ENCODE peak calls at places on chromosomes 12 and 14, in seven cellular contexts. B is HFF-Myc, R is GM10248, A is EH, S is germinal center, O is psoas muscle, P is RPMI8226. J is an unnamed sample.

GRCh38 chr14:65222434-65222833 is 120.1 kb upstream of the MAX start:
- DNase-seq in B (no peak), R (peak; percentile 68), A (peak; percentile 68), S (peak; percentile 64), O (peak; percentile 41), P (peak; percentile 45), J (peak; percentile 27)

GRCh38 chr14:82398313-82398712 is 864.7 kb upstream of the SEL1L start:
- DNase-seq in B (no peak), R (no peak), A (no peak), S (no peak), O (no peak), P (no peak), J (no peak)

GRCh38 chr14:105201928-105202513 is 20.9 kb upstream of the NUDT14 start:
- DNase-seq in B (no peak), R (peak; percentile 69), A (no peak), S (no peak), O (no peak), P (no peak), J (no peak)

GRCh38 chr14:68894802-68895201 is 84.3 kb downstream of the ACTN1 start:
- DNase-seq in B (no peak), R (no peak), A (peak; percentile 64), S (no peak), O (no peak), P (no peak), J (no peak)

GRCh38 chr12:18576104-18576622 is 161.6 kb downstream of the PLCZ1 start:
- DNase-seq in B (no peak), R (no peak), A (peak; percentile 22), S (no peak), O (no peak), P (no peak), J (no peak)

GRCh38 chr14:64755661-64756265 is 51.5 kb downstream of the PLEKHG3 start:
- DNase-seq in B (no peak), R (no peak), A (peak; percentile 77), S (no peak), O (no peak), P (peak; percentile 76), J (no peak)

GRCh38 chr12:113208041-113208934 is 13.0 kb upstream of the TPCN1 start:
- DNase-seq in B (peak; percentile 72), R (peak; percentile 84), A (peak; percentile 74), S (peak; percentile 71), O (no peak), P (peak; percentile 93), J (no peak)

GRCh38 chr14:51677276-51677675 is 25.6 kb downstream of the FRMD6 start:
- DNase-seq in B (peak; percentile 30), R (no peak), A (peak; percentile 72), S (no peak), O (no peak), P (no peak), J (no peak)

GRCh38 chr14:60349663-60350365 is 100.8 kb downstream of the PPM1A start:
- DNase-seq in B (no peak), R (peak; percentile 54), A (peak; percentile 57), S (peak; percentile 59), O (no peak), P (peak; percentile 51), J (peak; percentile 29)

GRCh38 chr12:21296751-21297406 is 37.8 kb downstream of the SLCO1A2 start:
- DNase-seq in B (peak; percentile 1), R (peak; percentile 10), A (peak; percentile 40), S (peak; percentile 5), O (no peak), P (peak; percentile 14), J (no peak)

GRCh38 chr12:95836185-95836609 is 22.6 kb upstream of the SNRPF start:
- DNase-seq in B (peak; percentile 22), R (no peak), A (peak; percentile 67), S (no peak), O (no peak), P (no peak), J (no peak)

GRCh38 chr12:116697305-116698130 is 40.4 kb downstream of the SPRING1 start:
- DNase-seq in B (no peak), R (peak; percentile 57), A (peak; percentile 32), S (no peak), O (no peak), P (peak; percentile 68), J (no peak)

GRCh38 chr14:91873476-91874265 is 6.3 kb upstream of the TC2N start:
- DNase-seq in B (no peak), R (peak; percentile 63), A (no peak), S (peak; percentile 73), O (no peak), P (peak; percentile 41), J (no peak)

GRCh38 chr14:60396718-60397343 is 89.0 kb downstream of the C14orf39 start:
- DNase-seq in B (no peak), R (no peak), A (peak; percentile 37), S (no peak), O (no peak), P (no peak), J (no peak)

GRCh38 chr12:119262388-119262787 is 72.1 kb upstream of the CCDC60 start:
- DNase-seq in B (no peak), R (no peak), A (no peak), S (no peak), O (no peak), P (no peak), J (no peak)

GRCh38 chr12:774051-774614 is 21.8 kb downstream of the WNK1 start:
- DNase-seq in B (no peak), R (no peak), A (no peak), S (no peak), O (no peak), P (no peak), J (no peak)

GRCh38 chr12:52741378-52742195 is 35.6 kb downstream of the KRT76 start:
- DNase-seq in B (peak; percentile 31), R (peak; percentile 57), A (peak; percentile 67), S (peak; percentile 33), O (peak; percentile 26), P (peak; percentile 81), J (no peak)

GRCh38 chr12:51960890-51961289 is 9.4 kb downstream of the ACVR1B start:
- DNase-seq in B (no peak), R (no peak), A (no peak), S (no peak), O (no peak), P (no peak), J (no peak)

GRCh38 chr14:22296722-22297121 is 292.3 kb downstream of the DAD1 start:
- DNase-seq in B (peak; percentile 36), R (no peak), A (peak; percentile 67), S (no peak), O (no peak), P (no peak), J (no peak)

GRCh38 chr12:46830731-46831334 is 5.0 kb upstream of the SLC38A4 start:
- DNase-seq in B (no peak), R (no peak), A (no peak), S (no peak), O (no peak), P (no peak), J (no peak)

GRCh38 chr12:2160043-2160442 is 107.3 kb downstream of the CACNA1C start:
- DNase-seq in B (no peak), R (no peak), A (peak; percentile 40), S (no peak), O (no peak), P (no peak), J (no peak)

GRCh38 chr14:91038439-91038838 is 22.0 kb downstream of the RPS6KA5 start:
- DNase-seq in B (no peak), R (no peak), A (no peak), S (no peak), O (peak; percentile 41), P (no peak), J (no peak)

GRCh38 chr12:92991134-92991533 is 62.0 kb upstream of the EEA1 start:
- DNase-seq in B (no peak), R (no peak), A (no peak), S (no peak), O (no peak), P (no peak), J (no peak)

GRCh38 chr12:64390275-64390851 is at the start of gene C12orf56:
- DNase-seq in B (no peak), R (no peak), A (peak; percentile 47), S (no peak), O (peak; percentile 16), P (no peak), J (no peak)

GRCh38 chr12:113186033-113186365 is 478 bp downstream of the RITA1 start:
- DNase-seq in B (no peak), R (no peak), A (no peak), S (no peak), O (no peak), P (peak; percentile 43), J (no peak)

GRCh38 chr14:50839048-50839447 is 8.1 kb upstream of the NIN start:
- DNase-seq in B (no peak), R (no peak), A (peak; percentile 45), S (no peak), O (no peak), P (no peak), J (no peak)

GRCh38 chr14:77882098-77882497 is 82.2 kb downstream of the ADCK1 start:
- DNase-seq in B (no peak), R (no peak), A (peak; percentile 13), S (no peak), O (peak; percentile 24), P (peak; percentile 69), J (no peak)

GRCh38 chr14:63438065-63438757 is 105.0 kb downstream of the PPP2R5E start:
- DNase-seq in B (peak; percentile 84), R (no peak), A (peak; percentile 97), S (no peak), O (peak; percentile 33), P (peak; percentile 70), J (peak; percentile 90)

GRCh38 chr14:56073783-56074182 is 44.4 kb upstream of the PELI2 start:
- DNase-seq in B (no peak), R (no peak), A (no peak), S (no peak), O (no peak), P (no peak), J (peak; percentile 38)

GRCh38 chr12:41745593-41745992 is 399.1 kb downstream of the GXYLT1 start:
- DNase-seq in B (no peak), R (no peak), A (no peak), S (no peak), O (no peak), P (no peak), J (no peak)

GRCh38 chr14:91159906-91160305 is 46.0 kb downstream of the DGLUCY start:
- DNase-seq in B (no peak), R (no peak), A (peak; percentile 29), S (no peak), O (no peak), P (no peak), J (no peak)

GRCh38 chr12:80636832-80637231 is 70.6 kb upstream of the MYF6 start:
- DNase-seq in B (no peak), R (no peak), A (peak; percentile 31), S (no peak), O (no peak), P (no peak), J (no peak)

J was measured in AG09319.